ENCODE peak calls at places on chromosomes 3 and 15, in six cellular contexts. L is heart right ventricle, J is GM13976, F is T-helper 2 cell, D is HS-5, O is GM12892. S is an unnamed sample.

GRCh38 chr3:16399473-16399872 is 114.0 kb downstream of the RFTN1 start:
- DNase-seq in L (peak), D (no peak), O (no peak), J (no peak), F (no peak), S (no peak)

GRCh38 chr15:90814193-90814811 is 54.1 kb upstream of the FURIN start:
- DNase-seq in L (no peak), O (no peak), D (no peak), J (peak), F (no peak), S (no peak)

GRCh38 chr3:157429703-157430102 is 6.9 kb upstream of the PTX3 start:
- DNase-seq in F (no peak), D (no peak), J (no peak), L (no peak), O (no peak), S (no peak)

GRCh38 chr3:186198442-186198841 is 89.6 kb upstream of the ETV5 start:
- DNase-seq in F (no peak), D (no peak), O (no peak), L (no peak), J (no peak), S (no peak)

GRCh38 chr15:47289667-47290066 is 427.6 kb upstream of the SEMA6D start:
- DNase-seq in D (no peak), L (no peak), F (no peak), O (no peak), J (no peak), S (no peak)

GRCh38 chr3:99114565-99115291 is 213.2 kb upstream of the DCBLD2 start:
- DNase-seq in L (no peak), F (no peak), O (no peak), J (no peak), D (no peak), S (no peak)

GRCh38 chr15:85047271-85047948 is 65.8 kb downstream of the PDE8A start:
- DNase-seq in O (no peak), F (peak), L (no peak), J (peak), D (peak), S (no peak)

GRCh38 chr3:176514297-176514696 is 683.0 kb downstream of the TBL1XR1 start:
- DNase-seq in L (no peak), F (peak), O (no peak), D (peak), J (no peak), S (no peak)

GRCh38 chr3:135491478-135491877 is 474.1 kb upstream of the PPP2R3A start:
- DNase-seq in F (no peak), J (no peak), L (no peak), D (no peak), O (no peak), S (no peak)

GRCh38 chr3:3799173-3800075 is at the start of gene LRRN1:
- DNase-seq in D (no peak), F (peak), L (peak), J (peak), O (peak), S (peak)

S was measured in stimulated activated effector memory CD8-positive, alpha-beta T cell treated with anti-CD3 and anti-CD28 coated beads, Interleukin-12 subunit alpha, Interleukin-12 subunit beta, amount 100 ng/mL, for 72 hours.